ENCODE peak calls at places on chromosomes 4 and X, in nine cellular contexts. One of them, this sample, is unnamed.

GRCh38 chrX:39819921-39820849 is 277.6 kb downstream of the BCOR start:
- DNase-seq in lung: no peak
- DNase-seq in psoas muscle: peak
- DNase-seq in astrocyte of the spinal cord: no peak
- DNase-seq in left lung: no peak
- DNase-seq in right atrium auricular region: peak
- DNase-seq in astrocyte: no peak
- DNase-seq in breast epithelium: no peak
- DNase-seq in tibial nerve: no peak
- DNase-seq in this sample: peak

GRCh38 chr4:41133619-41134018 is 80.7 kb downstream of the APBB2 start:
- DNase-seq in lung: no peak
- DNase-seq in left lung: no peak
- DNase-seq in astrocyte: no peak
- DNase-seq in psoas muscle: no peak
- DNase-seq in tibial nerve: no peak
- DNase-seq in breast epithelium: no peak
- DNase-seq in astrocyte of the spinal cord: no peak
- DNase-seq in right atrium auricular region: no peak
- DNase-seq in this sample: peak

GRCh38 chrX:67612231-67612630 is 68.4 kb downstream of the AR start:
- DNase-seq in lung: no peak
- DNase-seq in right atrium auricular region: no peak
- DNase-seq in breast epithelium: no peak
- DNase-seq in psoas muscle: no peak
- DNase-seq in left lung: no peak
- DNase-seq in tibial nerve: no peak
- DNase-seq in astrocyte: peak
- DNase-seq in astrocyte of the spinal cord: peak
- DNase-seq in this sample: no peak

GRCh38 chrX:153441296-153441695 is 4.6 kb downstream of the TREX2 start:
- DNase-seq in astrocyte: no peak
- DNase-seq in breast epithelium: no peak
- DNase-seq in left lung: no peak
- DNase-seq in tibial nerve: no peak
- DNase-seq in right atrium auricular region: no peak
- DNase-seq in lung: no peak
- DNase-seq in astrocyte of the spinal cord: no peak
- DNase-seq in psoas muscle: no peak
- DNase-seq in this sample: no peak

GRCh38 chrX:39508300-39508692 is 589.5 kb downstream of the BCOR start:
- DNase-seq in astrocyte of the spinal cord: no peak
- DNase-seq in psoas muscle: no peak
- DNase-seq in left lung: no peak
- DNase-seq in astrocyte: no peak
- DNase-seq in tibial nerve: no peak
- DNase-seq in lung: no peak
- DNase-seq in breast epithelium: no peak
- DNase-seq in right atrium auricular region: no peak
- DNase-seq in this sample: no peak

GRCh38 chr4:77593101-77593500 is 12.5 kb upstream of the CXCL13 start:
- DNase-seq in right atrium auricular region: no peak
- DNase-seq in psoas muscle: no peak
- DNase-seq in breast epithelium: no peak
- DNase-seq in astrocyte: peak
- DNase-seq in astrocyte of the spinal cord: no peak
- DNase-seq in left lung: no peak
- DNase-seq in tibial nerve: no peak
- DNase-seq in lung: no peak
- DNase-seq in this sample: no peak

GRCh38 chr4:163911891-163912290 is 417.4 kb downstream of the TMA16 start:
- DNase-seq in breast epithelium: no peak
- DNase-seq in left lung: no peak
- DNase-seq in psoas muscle: no peak
- DNase-seq in tibial nerve: no peak
- DNase-seq in lung: no peak
- DNase-seq in astrocyte: peak
- DNase-seq in right atrium auricular region: no peak
- DNase-seq in astrocyte of the spinal cord: peak
- DNase-seq in this sample: no peak

GRCh38 chrX:51520393-51520792 is 24.0 kb upstream of the NUDT11 start:
- DNase-seq in psoas muscle: no peak
- DNase-seq in lung: no peak
- DNase-seq in breast epithelium: no peak
- DNase-seq in astrocyte: no peak
- DNase-seq in astrocyte of the spinal cord: no peak
- DNase-seq in left lung: no peak
- DNase-seq in right atrium auricular region: no peak
- DNase-seq in tibial nerve: no peak
- DNase-seq in this sample: no peak

GRCh38 chr4:170671171-170671570 is 581.4 kb upstream of the AADAT start:
- DNase-seq in tibial nerve: no peak
- DNase-seq in breast epithelium: no peak
- DNase-seq in right atrium auricular region: no peak
- DNase-seq in astrocyte of the spinal cord: no peak
- DNase-seq in psoas muscle: no peak
- DNase-seq in left lung: no peak
- DNase-seq in lung: no peak
- DNase-seq in astrocyte: no peak
- DNase-seq in this sample: no peak

DNA sequence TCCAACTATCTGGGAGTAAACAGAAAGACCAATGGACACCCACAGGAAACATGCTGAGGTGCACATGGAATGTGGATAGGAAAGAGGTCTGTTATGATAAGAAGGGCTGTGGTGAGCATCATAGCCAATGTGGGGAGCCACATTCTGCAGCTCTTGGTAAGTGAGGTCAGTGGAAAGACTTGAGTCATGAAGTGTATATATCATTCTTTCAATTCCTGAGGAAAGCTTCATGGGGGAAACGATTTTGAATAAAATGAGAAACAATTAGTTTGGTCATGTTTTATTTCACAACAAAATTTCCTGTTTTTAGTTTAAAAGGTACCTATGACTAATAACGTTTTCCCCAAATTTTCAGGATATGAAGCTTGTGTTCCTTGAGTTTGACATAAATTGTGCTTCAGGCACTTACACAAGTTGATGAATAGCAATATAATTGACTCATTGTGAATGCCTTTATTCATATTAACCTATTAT is 41.4 kb upstream of the RASSF6 start:
- DNase-seq in tibial nerve: no peak
- DNase-seq in astrocyte: peak
- DNase-seq in left lung: no peak
- DNase-seq in lung: no peak
- DNase-seq in astrocyte of the spinal cord: peak
- DNase-seq in right atrium auricular region: no peak
- DNase-seq in psoas muscle: no peak
- DNase-seq in breast epithelium: no peak
- DNase-seq in this sample: peak
- TF ChIP-seq CTCF in tibial nerve: no peak
- TF ChIP-seq CTCF in astrocyte: peak
- TF ChIP-seq CTCF in left lung: no peak
- TF ChIP-seq CTCF in lung: no peak
- TF ChIP-seq CTCF in astrocyte of the spinal cord: no peak
- TF ChIP-seq CTCF in right atrium auricular region: no peak
- TF ChIP-seq CTCF in psoas muscle: no peak
- TF ChIP-seq CTCF in breast epithelium: no peak
- TF ChIP-seq CTCF in this sample: peak

GRCh38 chr4:869776-870175 is 43.8 kb upstream of the CPLX1 start:
- DNase-seq in left lung: no peak
- DNase-seq in right atrium auricular region: no peak
- DNase-seq in breast epithelium: no peak
- DNase-seq in psoas muscle: no peak
- DNase-seq in lung: no peak
- DNase-seq in astrocyte: no peak
- DNase-seq in tibial nerve: no peak
- DNase-seq in astrocyte of the spinal cord: no peak
- DNase-seq in this sample: no peak

GRCh38 chr4:872241-872981 is 46.5 kb upstream of the CPLX1 start:
- DNase-seq in astrocyte: no peak
- DNase-seq in breast epithelium: no peak
- DNase-seq in astrocyte of the spinal cord: no peak
- DNase-seq in psoas muscle: no peak
- DNase-seq in right atrium auricular region: no peak
- DNase-seq in tibial nerve: no peak
- DNase-seq in lung: no peak
- DNase-seq in left lung: no peak
- DNase-seq in this sample: no peak

GRCh38 chr4:870951-871350 is 45.0 kb upstream of the CPLX1 start:
- DNase-seq in left lung: no peak
- DNase-seq in breast epithelium: no peak
- DNase-seq in psoas muscle: no peak
- DNase-seq in astrocyte: no peak
- DNase-seq in lung: no peak
- DNase-seq in astrocyte of the spinal cord: no peak
- DNase-seq in right atrium auricular region: no peak
- DNase-seq in tibial nerve: no peak
- DNase-seq in this sample: no peak

GRCh38 chr4:874071-874470 is 48.1 kb upstream of the CPLX1 start:
- DNase-seq in lung: no peak
- DNase-seq in tibial nerve: no peak
- DNase-seq in breast epithelium: no peak
- DNase-seq in astrocyte of the spinal cord: no peak
- DNase-seq in left lung: no peak
- DNase-seq in right atrium auricular region: no peak
- DNase-seq in astrocyte: no peak
- DNase-seq in psoas muscle: no peak
- DNase-seq in this sample: no peak

DNA sequence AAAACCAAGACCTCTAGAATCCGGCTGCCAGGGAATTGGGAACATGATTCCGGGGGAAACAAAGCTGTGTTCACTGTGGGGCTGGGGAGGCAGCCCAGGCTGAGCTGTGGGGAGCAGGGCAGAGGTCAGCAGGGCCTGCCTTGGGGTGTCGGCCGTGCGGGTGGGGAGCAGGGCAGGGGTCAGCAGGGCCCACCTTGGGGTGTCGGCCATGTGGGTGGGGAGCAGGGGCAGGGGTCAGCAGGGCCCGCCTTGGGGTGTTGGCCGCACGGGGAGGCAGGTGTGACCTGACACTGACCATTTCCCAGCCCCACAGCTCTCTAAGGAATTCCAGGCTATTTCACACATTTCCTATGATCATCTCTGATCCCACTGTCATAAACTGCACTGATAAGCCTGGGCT is 45.6 kb upstream of the CPLX1 start:
- DNase-seq in left lung: no peak
- DNase-seq in astrocyte of the spinal cord: no peak
- DNase-seq in psoas muscle: no peak
- DNase-seq in tibial nerve: no peak
- DNase-seq in astrocyte: no peak
- DNase-seq in right atrium auricular region: no peak
- DNase-seq in lung: no peak
- DNase-seq in breast epithelium: no peak
- DNase-seq in this sample: no peak
- H3K4me3 ChIP-seq in left lung: no peak
- H3K4me3 ChIP-seq in astrocyte of the spinal cord: no peak
- H3K4me3 ChIP-seq in psoas muscle: no peak
- H3K4me3 ChIP-seq in tibial nerve: no peak
- H3K4me3 ChIP-seq in astrocyte: no peak
- H3K4me3 ChIP-seq in right atrium auricular region: no peak
- H3K4me3 ChIP-seq in lung: no peak
- H3K4me3 ChIP-seq in breast epithelium: no peak
- H3K4me3 ChIP-seq in this sample: no peak

GRCh38 chr4:24734511-24734910 is 60.9 kb upstream of the SOD3 start:
- DNase-seq in psoas muscle: no peak
- DNase-seq in astrocyte of the spinal cord: no peak
- DNase-seq in lung: no peak
- DNase-seq in astrocyte: peak
- DNase-seq in breast epithelium: no peak
- DNase-seq in right atrium auricular region: no peak
- DNase-seq in tibial nerve: no peak
- DNase-seq in left lung: no peak
- DNase-seq in this sample: peak

GRCh38 chr4:24741915-24742314 is 53.5 kb upstream of the SOD3 start:
- DNase-seq in astrocyte: no peak
- DNase-seq in right atrium auricular region: no peak
- DNase-seq in lung: no peak
- DNase-seq in psoas muscle: no peak
- DNase-seq in left lung: no peak
- DNase-seq in breast epithelium: no peak
- DNase-seq in tibial nerve: no peak
- DNase-seq in astrocyte of the spinal cord: no peak
- DNase-seq in this sample: no peak

GRCh38 chr4:24731448-24731847 is 63.9 kb upstream of the SOD3 start:
- DNase-seq in astrocyte of the spinal cord: no peak
- DNase-seq in lung: peak
- DNase-seq in astrocyte: no peak
- DNase-seq in right atrium auricular region: no peak
- DNase-seq in breast epithelium: no peak
- DNase-seq in tibial nerve: no peak
- DNase-seq in psoas muscle: no peak
- DNase-seq in left lung: no peak
- DNase-seq in this sample: no peak

GRCh38 chr4:24730256-24731001 is 64.9 kb upstream of the SOD3 start:
- DNase-seq in tibial nerve: peak
- DNase-seq in left lung: peak
- DNase-seq in astrocyte: peak
- DNase-seq in lung: peak
- DNase-seq in right atrium auricular region: peak
- DNase-seq in breast epithelium: no peak
- DNase-seq in astrocyte of the spinal cord: peak
- DNase-seq in psoas muscle: peak
- DNase-seq in this sample: peak

DNA sequence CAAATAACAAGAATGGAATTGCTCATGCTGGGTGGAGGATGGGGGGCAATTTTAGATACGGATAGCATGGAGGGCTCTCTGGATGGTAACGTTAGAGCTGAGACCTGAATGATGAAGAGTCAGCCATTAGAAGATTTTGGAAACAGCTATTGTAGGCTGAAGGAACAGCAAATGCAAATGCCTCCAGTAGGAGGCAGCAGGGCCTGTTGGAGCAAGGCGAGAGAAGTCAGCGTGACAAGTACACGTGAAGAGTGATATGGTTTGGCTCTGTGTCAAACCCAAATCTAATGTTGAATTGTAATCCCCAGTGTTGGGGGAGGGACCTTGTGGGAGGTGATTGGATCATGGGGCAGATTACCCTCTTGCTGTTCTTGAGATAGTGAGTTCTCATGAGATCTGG is 59.3 kb upstream of the SOD3 start:
- DNase-seq in astrocyte of the spinal cord: no peak
- DNase-seq in psoas muscle: no peak
- DNase-seq in right atrium auricular region: no peak
- DNase-seq in left lung: no peak
- DNase-seq in breast epithelium: no peak
- DNase-seq in astrocyte: no peak
- DNase-seq in lung: no peak
- DNase-seq in tibial nerve: no peak
- DNase-seq in this sample: peak
- TF ChIP-seq CTCF in astrocyte of the spinal cord: peak
- TF ChIP-seq CTCF in psoas muscle: no peak
- TF ChIP-seq CTCF in right atrium auricular region: no peak
- TF ChIP-seq CTCF in left lung: peak
- TF ChIP-seq CTCF in breast epithelium: no peak
- TF ChIP-seq CTCF in astrocyte: peak
- TF ChIP-seq CTCF in lung: no peak
- TF ChIP-seq CTCF in tibial nerve: no peak
- TF ChIP-seq CTCF in this sample: peak

GRCh38 chr4:183888564-183888963 is 16.5 kb upstream of the STOX2 start:
- DNase-seq in right atrium auricular region: no peak
- DNase-seq in left lung: no peak
- DNase-seq in psoas muscle: no peak
- DNase-seq in breast epithelium: no peak
- DNase-seq in astrocyte of the spinal cord: no peak
- DNase-seq in lung: no peak
- DNase-seq in astrocyte: no peak
- DNase-seq in tibial nerve: no peak
- DNase-seq in this sample: no peak
- H3K4me3 ChIP-seq in right atrium auricular region: no peak
- H3K4me3 ChIP-seq in left lung: no peak
- H3K4me3 ChIP-seq in psoas muscle: no peak
- H3K4me3 ChIP-seq in breast epithelium: no peak
- H3K4me3 ChIP-seq in astrocyte of the spinal cord: no peak
- H3K4me3 ChIP-seq in lung: no peak
- H3K4me3 ChIP-seq in astrocyte: no peak
- H3K4me3 ChIP-seq in tibial nerve: no peak
- H3K4me3 ChIP-seq in this sample: no peak

This sample was measured in fibroblast of pulmonary artery.